ENCODE peak calls at places on chromosomes 7 and 10, in nine cellular contexts. Z is GM06990; H is gastrocnemius medialis; G is tibial artery; K is PC-3; B is fibroblast of the aortic adventitia; J is epithelial cell of esophagus; W is CD8-positive, alpha-beta T cell; D is fibroblast of mammary gland. C is an unnamed sample.

GRCh38 chr10:112524637-112525036 is 77.6 kb downstream of the VTI1A start:
- DNase-seq in Z (no peak), H (no peak), G (no peak), K (no peak), B (no peak), J (no peak), W (no peak), D (peak), C (no peak)

GRCh38 chr10:4708123-4708759 is 117.8 kb upstream of the AKR1E2 start:
- DNase-seq in Z (no peak), H (no peak), G (no peak), K (no peak), B (no peak), J (no peak), W (no peak), D (no peak), C (no peak)

GRCh38 chr7:50826371-50827172 is 43.9 kb upstream of the GRB10 start:
- DNase-seq in Z (no peak), H (no peak), G (no peak), K (peak), B (peak), J (peak), W (no peak), D (peak), C (peak)

GRCh38 chr7:140231779-140232491 is 55.2 kb upstream of the KDM7A start:
- DNase-seq in Z (no peak), H (no peak), G (no peak), K (peak), B (no peak), J (peak), W (no peak), D (no peak), C (no peak)

GRCh38 chr10:46277840-46278239 is 9.0 kb upstream of the ANTXRL start:
- DNase-seq in Z (no peak), H (no peak), G (no peak), K (no peak), B (no peak), J (no peak), W (no peak), D (no peak), C (no peak)

GRCh38 chr10:103916901-103917300 is 1.1 kb downstream of the STN1 start:
- DNase-seq in Z (no peak), H (no peak), G (no peak), K (peak), B (no peak), J (peak), W (no peak), D (no peak), C (no peak)

GRCh38 chr10:66246177-66246576 is 679.7 kb upstream of the LRRTM3 start:
- DNase-seq in Z (no peak), H (no peak), G (no peak), K (no peak), B (no peak), J (no peak), W (no peak), D (no peak), C (no peak)

GRCh38 chr10:9615179-9615578 is 1402.5 kb upstream of the CELF2 start:
- DNase-seq in Z (no peak), H (no peak), G (no peak), K (no peak), B (no peak), J (no peak), W (no peak), D (peak), C (peak)

GRCh38 chr10:130495116-130495862 is 359.1 kb downstream of the GLRX3 start:
- DNase-seq in Z (no peak), H (no peak), G (no peak), K (no peak), B (no peak), J (no peak), W (no peak), D (no peak), C (no peak)

GRCh38 chr10:4538016-4538415 is 288.0 kb upstream of the AKR1E2 start:
- DNase-seq in Z (no peak), H (no peak), G (no peak), K (no peak), B (no peak), J (no peak), W (no peak), D (peak), C (no peak)

GRCh38 chr7:117138943-117139690 is 183.7 kb downstream of the WNT2 start:
- DNase-seq in Z (no peak), H (no peak), G (no peak), K (no peak), B (no peak), J (peak), W (no peak), D (no peak), C (no peak)

GRCh38 chr10:112307631-112308502 is 24.7 kb downstream of the TECTB start:
- DNase-seq in Z (peak), H (peak), G (no peak), K (peak), B (peak), J (peak), W (no peak), D (peak), C (peak)

GRCh38 chr10:605632-606325 is 83.7 kb downstream of the DIP2C start:
- DNase-seq in Z (no peak), H (no peak), G (no peak), K (no peak), B (no peak), J (no peak), W (no peak), D (no peak), C (no peak)

GRCh38 chr7:108114117-108114841 is 15.9 kb downstream of the LAMB4 start:
- DNase-seq in Z (no peak), H (no peak), G (no peak), K (peak), B (no peak), J (peak), W (no peak), D (no peak), C (peak)
- TF ChIP-seq CTCF in Z (peak), H (no peak), G (no peak), K (peak), B (peak), J (peak), W (peak), D (peak), C (peak)

DNA sequence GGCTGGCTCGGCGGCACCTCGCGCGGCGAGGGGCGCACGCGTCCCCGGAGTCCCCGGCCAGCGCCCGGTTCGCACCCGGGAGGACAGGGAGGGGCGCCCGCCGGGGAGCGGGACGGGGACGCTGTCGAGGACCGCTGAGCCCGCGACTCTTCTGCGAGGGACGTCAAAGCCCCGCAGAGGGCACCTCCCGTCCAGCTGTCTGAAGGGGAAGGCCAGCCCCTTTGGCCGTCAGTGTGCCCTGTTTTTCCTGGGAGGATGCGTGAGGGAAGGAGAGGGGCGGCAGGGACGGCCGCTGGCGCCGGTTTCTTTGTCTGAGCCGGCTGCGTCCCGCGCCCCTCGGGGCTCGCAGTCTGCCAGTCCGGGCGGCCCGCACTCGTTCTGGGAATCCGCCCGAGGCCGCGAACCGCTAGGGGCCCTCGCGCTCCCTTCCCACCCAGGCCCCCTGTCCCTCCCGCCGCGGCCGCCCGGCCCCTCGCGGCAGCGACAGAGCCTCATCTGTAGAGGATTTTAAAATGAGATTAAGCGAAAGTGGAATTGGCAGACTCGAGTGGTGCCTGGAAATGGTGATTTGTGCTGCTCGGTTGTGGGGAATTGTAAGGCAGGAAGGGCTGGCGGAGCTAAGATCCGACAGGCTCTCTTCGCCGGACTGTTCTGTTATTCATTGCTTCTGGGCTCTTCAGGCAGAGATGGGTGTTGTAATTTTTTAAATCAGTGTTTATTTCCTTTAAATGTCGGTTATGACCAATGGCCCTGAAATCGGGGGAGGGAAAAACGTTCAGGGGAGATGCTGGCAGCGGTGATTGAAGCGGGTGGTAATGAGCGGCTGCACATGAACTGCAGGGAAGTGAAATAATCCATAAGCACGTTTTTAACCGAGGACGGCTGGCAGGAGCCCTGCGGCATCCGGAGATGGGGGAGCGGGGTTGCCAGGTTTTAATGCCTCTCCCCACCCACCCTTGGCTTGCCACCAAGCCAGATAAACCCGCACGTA is 622 bp upstream of the RELN start:
- DNase-seq in Z (no peak), H (no peak), G (no peak), K (peak), B (peak), J (peak), W (no peak), D (peak), C (peak)
- H3K4me3 ChIP-seq in Z (peak), H (peak), G (peak), K (peak), B (peak), J (peak), W (no peak), D (peak), C (peak)

GRCh38 chr10:21166557-21167287 is 269.6 kb upstream of the NEBL start:
- DNase-seq in Z (no peak), H (no peak), G (no peak), K (peak), B (no peak), J (no peak), W (no peak), D (no peak), C (no peak)
- TF ChIP-seq CTCF in Z (no peak), H (no peak), G (no peak), K (no peak), B (no peak), J (no peak), W (no peak), D (no peak), C (no peak)

GRCh38 chr7:114819629-114820362 is 102.1 kb upstream of the MDFIC start:
- DNase-seq in Z (no peak), H (peak), G (no peak), K (peak), B (peak), J (peak), W (no peak), D (peak), C (peak)
- H3K4me3 ChIP-seq in Z (no peak), H (no peak), G (no peak), K (no peak), B (no peak), J (no peak), W (no peak), D (no peak), C (no peak)

DNA sequence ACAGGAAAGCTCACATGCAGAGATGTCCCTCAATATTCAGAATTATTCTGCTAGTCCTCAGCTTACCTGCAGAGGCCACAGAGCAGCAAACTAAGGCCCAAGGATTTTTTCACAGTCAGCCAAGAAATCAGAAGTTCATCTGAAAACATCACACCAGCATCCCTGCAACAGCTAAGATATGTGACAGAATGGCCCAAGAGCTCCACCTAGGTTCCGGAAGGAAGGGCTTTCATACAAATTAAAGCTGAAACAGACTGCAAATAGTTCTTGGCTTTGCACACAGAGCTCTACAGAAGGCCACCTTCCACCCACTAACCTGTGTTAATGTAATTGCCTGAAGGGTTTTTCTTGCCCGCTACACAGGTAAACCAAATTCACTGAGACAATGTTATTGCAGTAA is 438.8 kb upstream of the C7orf33 start:
- DNase-seq in Z (no peak), H (no peak), G (no peak), K (peak), B (no peak), J (no peak), W (no peak), D (no peak), C (no peak)
- TF ChIP-seq CTCF in Z (peak), H (no peak), G (no peak), K (no peak), B (no peak), J (no peak), W (no peak), D (no peak), C (no peak)

GRCh38 chr10:86389441-86390193 is 23.0 kb upstream of the GRID1 start:
- DNase-seq in Z (peak), H (no peak), G (no peak), K (no peak), B (peak), J (peak), W (no peak), D (no peak), C (peak)

GRCh38 chr10:86391236-86391840 is 24.7 kb upstream of the GRID1 start:
- DNase-seq in Z (no peak), H (no peak), G (no peak), K (no peak), B (no peak), J (no peak), W (no peak), D (no peak), C (no peak)

GRCh38 chr10:86391986-86392722 is 25.6 kb upstream of the GRID1 start:
- DNase-seq in Z (no peak), H (no peak), G (no peak), K (no peak), B (no peak), J (no peak), W (no peak), D (no peak), C (no peak)

GRCh38 chr10:86392723-86393094 is 26.1 kb upstream of the GRID1 start:
- DNase-seq in Z (no peak), H (no peak), G (no peak), K (no peak), B (no peak), J (no peak), W (no peak), D (no peak), C (no peak)

DNA sequence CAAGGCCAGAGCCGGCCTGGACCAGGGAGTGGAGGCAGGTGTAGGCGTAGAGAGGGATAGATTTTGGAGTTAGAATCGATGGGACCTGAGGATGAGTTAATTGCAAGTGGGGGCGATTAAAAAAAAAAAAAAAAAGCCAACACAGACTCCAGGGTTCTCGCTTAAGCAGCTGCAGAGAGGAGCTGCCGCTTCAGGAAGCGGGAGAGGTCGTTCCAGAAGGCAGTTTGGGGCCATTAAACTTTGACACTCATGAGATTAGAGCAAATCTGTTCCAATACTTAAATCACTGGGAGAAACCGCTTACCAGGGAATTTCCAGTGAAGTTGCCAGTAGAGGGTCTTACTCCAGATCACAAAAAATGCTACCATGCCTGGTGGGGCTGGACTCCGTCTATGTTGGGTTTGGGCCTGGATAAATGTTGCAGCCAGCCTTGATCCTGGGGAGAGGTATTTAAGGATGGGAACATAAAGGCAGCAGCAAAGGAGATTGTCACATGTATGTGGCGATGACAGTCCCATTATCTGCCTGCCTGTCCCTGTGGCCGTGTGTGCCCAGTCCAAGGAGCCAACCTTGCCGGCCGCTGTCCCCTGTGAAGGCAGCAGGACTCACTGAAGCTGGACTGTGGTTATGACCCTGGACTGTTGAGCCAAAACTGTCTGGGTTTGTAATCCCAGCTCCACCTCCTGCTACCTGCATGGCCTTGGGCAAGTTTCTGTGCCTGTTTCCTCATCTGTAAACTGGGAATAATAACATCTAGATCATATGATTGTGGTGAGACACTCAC is 23.9 kb upstream of the GRID1 start:
- DNase-seq in Z (no peak), H (no peak), G (no peak), K (no peak), B (no peak), J (peak), W (no peak), D (no peak), C (no peak)
- H3K4me3 ChIP-seq in Z (peak), H (no peak), G (no peak), K (no peak), B (no peak), J (no peak), W (no peak), D (no peak), C (no peak)

DNA sequence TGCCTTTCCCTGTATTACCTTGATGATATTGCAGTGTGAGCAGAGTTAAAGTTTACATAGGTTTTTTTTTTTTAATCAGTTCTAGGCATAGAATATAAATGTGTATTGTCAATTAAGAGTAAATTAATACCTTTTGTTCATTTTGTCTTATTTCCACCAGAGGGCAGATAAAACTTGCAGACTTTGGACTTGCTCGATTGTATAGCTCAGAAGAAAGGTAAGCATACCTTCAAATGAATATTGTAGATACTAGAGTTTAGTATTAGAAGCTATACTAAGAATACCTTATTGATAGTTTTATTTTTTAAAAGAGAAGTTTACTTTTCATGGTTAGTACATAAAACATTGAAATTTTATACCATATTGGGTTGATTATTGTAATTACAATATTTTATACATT is 86.8 kb downstream of the MPLKIP start:
- DNase-seq in Z (no peak), H (no peak), G (no peak), K (peak), B (no peak), J (no peak), W (no peak), D (no peak), C (no peak)
- TF ChIP-seq CTCF in Z (no peak), H (no peak), G (no peak), K (peak), B (peak), J (peak), W (no peak), D (peak), C (peak)

GRCh38 chr10:110843031-110843430 is 28.7 kb upstream of the PDCD4 start:
- DNase-seq in Z (peak), H (no peak), G (no peak), K (no peak), B (no peak), J (no peak), W (no peak), D (no peak), C (no peak)

GRCh38 chr10:110840225-110840922 is 31.4 kb upstream of the PDCD4 start:
- DNase-seq in Z (no peak), H (no peak), G (peak), K (peak), B (peak), J (peak), W (no peak), D (no peak), C (peak)

GRCh38 chr10:110842305-110842952 is 29.3 kb upstream of the PDCD4 start:
- DNase-seq in Z (no peak), H (no peak), G (no peak), K (no peak), B (no peak), J (no peak), W (no peak), D (no peak), C (no peak)

GRCh38 chr10:110840923-110841428 is 30.8 kb upstream of the PDCD4 start:
- DNase-seq in Z (no peak), H (no peak), G (no peak), K (no peak), B (no peak), J (no peak), W (no peak), D (no peak), C (no peak)

DNA sequence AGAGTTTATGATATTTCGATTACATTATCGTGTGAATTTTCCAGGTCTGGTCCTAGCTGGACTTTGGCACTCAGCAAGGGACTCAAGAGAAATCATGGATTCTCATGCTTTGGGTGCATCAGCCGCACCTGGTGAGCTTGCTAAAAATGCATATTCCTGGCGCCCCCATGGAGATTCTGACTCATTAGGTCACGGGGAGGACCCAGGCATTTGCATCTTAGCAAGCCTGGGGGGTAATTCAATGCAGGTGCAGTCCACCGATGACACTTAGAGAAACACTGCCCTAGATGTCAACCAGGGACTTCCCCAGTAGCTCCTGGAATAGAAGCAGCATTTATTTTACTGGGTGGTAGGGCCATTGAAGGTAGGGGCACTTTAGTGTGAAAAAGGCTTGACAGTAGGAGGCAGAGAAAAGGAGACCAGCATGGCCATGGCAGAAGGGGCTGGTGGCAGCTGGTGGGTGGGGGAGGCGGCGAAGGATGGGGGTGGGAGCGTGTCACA is 29.9 kb upstream of the PDCD4 start:
- DNase-seq in Z (peak), H (no peak), G (no peak), K (no peak), B (no peak), J (no peak), W (no peak), D (no peak), C (no peak)
- H3K4me3 ChIP-seq in Z (peak), H (no peak), G (no peak), K (no peak), B (no peak), J (no peak), W (no peak), D (no peak), C (no peak)

GRCh38 chr10:128839701-128840100 is 627.3 kb upstream of the MGMT start:
- DNase-seq in Z (no peak), H (no peak), G (no peak), K (no peak), B (no peak), J (no peak), W (no peak), D (no peak), C (no peak)

GRCh38 chr10:128835361-128835760 is 631.7 kb upstream of the MGMT start:
- DNase-seq in Z (no peak), H (no peak), G (no peak), K (no peak), B (no peak), J (no peak), W (no peak), D (no peak), C (no peak)

GRCh38 chr10:128843972-128844371 is 623.1 kb upstream of the MGMT start:
- DNase-seq in Z (no peak), H (no peak), G (no peak), K (no peak), B (no peak), J (no peak), W (no peak), D (peak), C (peak)

GRCh38 chr10:128837478-128837877 is 629.6 kb upstream of the MGMT start:
- DNase-seq in Z (no peak), H (no peak), G (no peak), K (no peak), B (no peak), J (no peak), W (no peak), D (no peak), C (no peak)

GRCh38 chr10:128839134-128839533 is 627.9 kb upstream of the MGMT start:
- DNase-seq in Z (no peak), H (no peak), G (no peak), K (no peak), B (no peak), J (no peak), W (no peak), D (no peak), C (no peak)
- TF ChIP-seq CTCF in Z (no peak), H (no peak), G (no peak), K (no peak), B (no peak), J (no peak), W (no peak), D (no peak), C (no peak)